ENCODE peak calls at places on chromosomes 2 and 18, in seven cellular contexts. One of them, this sample, is unnamed. For H3K36me3 and H3K9me3, the result is how much of the 10 kb centered on the place peaks cover.

GRCh38 chr2:79393806-79394484 is 118.9 kb upstream of the CTNNA2 start:
- DNase-seq in left ventricle myocardium inferior: no peak
- DNase-seq in CD8-positive, alpha-beta T cell: no peak
- DNase-seq in K562: no peak
- DNase-seq in adrenal gland: peak
- DNase-seq in body of pancreas: peak
- DNase-seq in hepatocyte: peak
- DNase-seq in this sample: no peak

GRCh38 chr2:133420748-133421147 is 147.5 kb downstream of the NCKAP5 start:
- DNase-seq in left ventricle myocardium inferior: no peak
- DNase-seq in CD8-positive, alpha-beta T cell: no peak
- DNase-seq in K562: no peak
- DNase-seq in adrenal gland: no peak
- DNase-seq in body of pancreas: no peak
- DNase-seq in hepatocyte: no peak
- DNase-seq in this sample: no peak

GRCh38 chr18:22831441-22831904 is 101.7 kb upstream of the RBBP8 start:
- DNase-seq in left ventricle myocardium inferior: no peak
- DNase-seq in CD8-positive, alpha-beta T cell: no peak
- DNase-seq in K562: no peak
- DNase-seq in adrenal gland: no peak
- DNase-seq in body of pancreas: no peak
- DNase-seq in hepatocyte: peak
- DNase-seq in this sample: no peak

GRCh38 chr2:10052216-10052615 is 8.9 kb downstream of the KLF11 start:
- DNase-seq in left ventricle myocardium inferior: no peak
- DNase-seq in CD8-positive, alpha-beta T cell: no peak
- DNase-seq in K562: no peak
- DNase-seq in adrenal gland: no peak
- DNase-seq in body of pancreas: no peak
- DNase-seq in hepatocyte: no peak
- DNase-seq in this sample: no peak

GRCh38 chr2:134861173-134861572 is 22.8 kb downstream of the ACMSD start:
- DNase-seq in left ventricle myocardium inferior: no peak
- DNase-seq in CD8-positive, alpha-beta T cell: no peak
- DNase-seq in K562: no peak
- DNase-seq in adrenal gland: no peak
- DNase-seq in body of pancreas: no peak
- DNase-seq in hepatocyte: no peak
- DNase-seq in this sample: no peak

GRCh38 chr2:237414056-237414661 is at the start of gene COL6A3:
- DNase-seq in left ventricle myocardium inferior: peak
- DNase-seq in CD8-positive, alpha-beta T cell: no peak
- DNase-seq in K562: no peak
- DNase-seq in adrenal gland: peak
- DNase-seq in body of pancreas: peak
- DNase-seq in hepatocyte: peak
- DNase-seq in this sample: peak

GRCh38 chr2:63051795-63052333 is 1.2 kb downstream of the OTX1 start:
- DNase-seq in left ventricle myocardium inferior: no peak
- DNase-seq in CD8-positive, alpha-beta T cell: no peak
- DNase-seq in K562: no peak
- DNase-seq in adrenal gland: no peak
- DNase-seq in body of pancreas: no peak
- DNase-seq in hepatocyte: no peak
- DNase-seq in this sample: no peak

GRCh38 chr2:172335731-172336130 is 91.7 kb upstream of the ITGA6 start:
- DNase-seq in left ventricle myocardium inferior: no peak
- DNase-seq in CD8-positive, alpha-beta T cell: no peak
- DNase-seq in K562: no peak
- DNase-seq in adrenal gland: no peak
- DNase-seq in body of pancreas: no peak
- DNase-seq in hepatocyte: peak
- DNase-seq in this sample: no peak

GRCh38 chr18:75360941-75361340 is 66.6 kb downstream of the SMIM21 start:
- DNase-seq in left ventricle myocardium inferior: no peak
- DNase-seq in CD8-positive, alpha-beta T cell: no peak
- DNase-seq in K562: no peak
- DNase-seq in adrenal gland: no peak
- DNase-seq in body of pancreas: no peak
- DNase-seq in hepatocyte: no peak
- DNase-seq in this sample: no peak

GRCh38 chr2:59761966-59762365 is 791.5 kb downstream of the BCL11A start:
- DNase-seq in left ventricle myocardium inferior: no peak
- DNase-seq in CD8-positive, alpha-beta T cell: no peak
- DNase-seq in K562: no peak
- DNase-seq in adrenal gland: no peak
- DNase-seq in body of pancreas: no peak
- DNase-seq in hepatocyte: no peak
- DNase-seq in this sample: no peak

GRCh38 chr2:203061346-203061745 is 46.7 kb downstream of the NBEAL1 start:
- DNase-seq in left ventricle myocardium inferior: no peak
- DNase-seq in CD8-positive, alpha-beta T cell: no peak
- DNase-seq in K562: no peak
- DNase-seq in adrenal gland: no peak
- DNase-seq in body of pancreas: no peak
- DNase-seq in hepatocyte: peak
- DNase-seq in this sample: no peak

GRCh38 chr18:48678237-48679115 is 139.6 kb downstream of the CTIF start:
- DNase-seq in left ventricle myocardium inferior: no peak
- DNase-seq in CD8-positive, alpha-beta T cell: no peak
- DNase-seq in K562: no peak
- DNase-seq in adrenal gland: peak
- DNase-seq in body of pancreas: no peak
- DNase-seq in hepatocyte: no peak
- DNase-seq in this sample: no peak

GRCh38 chr18:74289137-74289536 is 2.6 kb downstream of the CYB5A start:
- DNase-seq in left ventricle myocardium inferior: no peak
- DNase-seq in CD8-positive, alpha-beta T cell: no peak
- DNase-seq in K562: no peak
- DNase-seq in adrenal gland: no peak
- DNase-seq in body of pancreas: no peak
- DNase-seq in hepatocyte: no peak
- DNase-seq in this sample: no peak

GRCh38 chr2:27891063-27891819 is 712 bp downstream of the BABAM2 start:
- DNase-seq in left ventricle myocardium inferior: peak
- DNase-seq in CD8-positive, alpha-beta T cell: peak
- DNase-seq in K562: peak
- DNase-seq in adrenal gland: peak
- DNase-seq in body of pancreas: peak
- DNase-seq in hepatocyte: peak
- DNase-seq in this sample: peak

GRCh38 chr2:45650851-45651414 is 542 bp upstream of the PRKCE start:
- DNase-seq in left ventricle myocardium inferior: peak
- DNase-seq in CD8-positive, alpha-beta T cell: peak
- DNase-seq in K562: peak
- DNase-seq in adrenal gland: peak
- DNase-seq in body of pancreas: peak
- DNase-seq in hepatocyte: peak
- DNase-seq in this sample: peak

GRCh38 chr2:45649855-45650806 is 1.3 kb upstream of the PRKCE start:
- DNase-seq in left ventricle myocardium inferior: peak
- DNase-seq in CD8-positive, alpha-beta T cell: peak
- DNase-seq in K562: peak
- DNase-seq in adrenal gland: peak
- DNase-seq in body of pancreas: peak
- DNase-seq in hepatocyte: peak
- DNase-seq in this sample: peak

GRCh38 chr2:45653125-45653524 is 1.6 kb downstream of the PRKCE start:
- DNase-seq in left ventricle myocardium inferior: no peak
- DNase-seq in CD8-positive, alpha-beta T cell: no peak
- DNase-seq in K562: no peak
- DNase-seq in adrenal gland: no peak
- DNase-seq in body of pancreas: no peak
- DNase-seq in hepatocyte: no peak
- DNase-seq in this sample: no peak

GRCh38 chr2:45652090-45653050 is 895 bp downstream of the PRKCE start:
- DNase-seq in left ventricle myocardium inferior: peak
- DNase-seq in CD8-positive, alpha-beta T cell: peak
- DNase-seq in K562: no peak
- DNase-seq in adrenal gland: peak
- DNase-seq in body of pancreas: peak
- DNase-seq in hepatocyte: peak
- DNase-seq in this sample: peak

DNA sequence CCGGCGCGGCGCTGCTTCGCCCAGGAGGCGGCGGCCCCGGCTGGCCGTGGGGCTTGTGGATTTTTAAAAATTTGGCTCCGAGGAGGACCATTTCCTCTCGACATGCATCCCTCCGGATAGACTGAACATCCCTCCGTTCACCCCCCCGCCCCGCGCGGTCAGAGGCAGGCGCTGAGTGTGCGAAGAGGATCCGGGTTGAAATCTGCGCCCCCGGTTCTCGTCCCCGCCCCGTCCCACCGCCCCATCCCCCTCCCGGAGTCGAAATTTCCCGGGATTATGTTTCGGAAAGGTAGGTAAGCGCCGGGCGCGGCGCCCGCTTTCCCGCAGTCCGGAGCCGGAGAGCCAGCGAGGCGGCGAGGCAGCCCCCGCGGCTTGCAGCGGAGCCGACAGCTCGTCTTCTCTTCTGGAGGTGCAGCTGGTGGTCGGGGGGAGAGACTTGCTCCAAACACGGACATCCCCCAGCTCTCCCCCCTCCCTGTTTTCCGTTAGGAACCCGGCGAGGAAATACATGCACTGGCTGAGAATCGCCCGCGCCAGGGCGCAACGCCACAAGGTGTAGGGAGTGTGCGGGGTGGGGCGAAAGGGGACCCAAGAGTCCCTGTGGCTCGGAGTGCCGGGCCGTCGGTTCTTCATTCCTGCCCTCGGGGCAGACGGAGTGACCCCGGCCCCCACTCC is at the start of gene PRKCE:
- DNase-seq in left ventricle myocardium inferior: peak
- DNase-seq in CD8-positive, alpha-beta T cell: peak
- DNase-seq in K562: no peak
- DNase-seq in adrenal gland: peak
- DNase-seq in body of pancreas: peak
- DNase-seq in hepatocyte: peak
- DNase-seq in this sample: peak
- TF ChIP-seq CTCF in left ventricle myocardium inferior: no peak
- TF ChIP-seq CTCF in CD8-positive, alpha-beta T cell: no peak
- TF ChIP-seq CTCF in K562: no peak
- TF ChIP-seq CTCF in adrenal gland: no peak
- TF ChIP-seq CTCF in body of pancreas: no peak
- TF ChIP-seq CTCF in hepatocyte: no peak
- TF ChIP-seq CTCF in this sample: no peak

GRCh38 chr2:241128266-241128665 is 21.0 kb downstream of the PASK start:
- DNase-seq in left ventricle myocardium inferior: no peak
- DNase-seq in CD8-positive, alpha-beta T cell: no peak
- DNase-seq in K562: no peak
- DNase-seq in adrenal gland: no peak
- DNase-seq in body of pancreas: no peak
- DNase-seq in hepatocyte: no peak
- DNase-seq in this sample: peak

GRCh38 chr2:241125626-241126025 is 23.5 kb upstream of the MTERF4 start:
- DNase-seq in left ventricle myocardium inferior: no peak
- DNase-seq in CD8-positive, alpha-beta T cell: no peak
- DNase-seq in K562: no peak
- DNase-seq in adrenal gland: no peak
- DNase-seq in body of pancreas: no peak
- DNase-seq in hepatocyte: no peak
- DNase-seq in this sample: no peak

GRCh38 chr2:241129086-241129871 is 20.0 kb downstream of the PASK start:
- DNase-seq in left ventricle myocardium inferior: no peak
- DNase-seq in CD8-positive, alpha-beta T cell: no peak
- DNase-seq in K562: no peak
- DNase-seq in adrenal gland: no peak
- DNase-seq in body of pancreas: no peak
- DNase-seq in hepatocyte: no peak
- DNase-seq in this sample: peak

GRCh38 chr2:241126201-241126611 is 23.1 kb downstream of the PASK start:
- DNase-seq in left ventricle myocardium inferior: no peak
- DNase-seq in CD8-positive, alpha-beta T cell: no peak
- DNase-seq in K562: no peak
- DNase-seq in adrenal gland: no peak
- DNase-seq in body of pancreas: no peak
- DNase-seq in hepatocyte: no peak
- DNase-seq in this sample: no peak

GRCh38 chr2:241126771-241127202 is 22.5 kb downstream of the PASK start:
- DNase-seq in left ventricle myocardium inferior: no peak
- DNase-seq in CD8-positive, alpha-beta T cell: no peak
- DNase-seq in K562: no peak
- DNase-seq in adrenal gland: no peak
- DNase-seq in body of pancreas: no peak
- DNase-seq in hepatocyte: no peak
- DNase-seq in this sample: peak
- H3K36me3 ChIP-seq in left ventricle myocardium inferior: under half
- H3K36me3 ChIP-seq in CD8-positive, alpha-beta T cell: under half
- H3K36me3 ChIP-seq in K562: under half
- H3K36me3 ChIP-seq in adrenal gland: under half
- H3K36me3 ChIP-seq in body of pancreas: under half
- H3K36me3 ChIP-seq in hepatocyte: under half
- H3K36me3 ChIP-seq in this sample: under half

DNA sequence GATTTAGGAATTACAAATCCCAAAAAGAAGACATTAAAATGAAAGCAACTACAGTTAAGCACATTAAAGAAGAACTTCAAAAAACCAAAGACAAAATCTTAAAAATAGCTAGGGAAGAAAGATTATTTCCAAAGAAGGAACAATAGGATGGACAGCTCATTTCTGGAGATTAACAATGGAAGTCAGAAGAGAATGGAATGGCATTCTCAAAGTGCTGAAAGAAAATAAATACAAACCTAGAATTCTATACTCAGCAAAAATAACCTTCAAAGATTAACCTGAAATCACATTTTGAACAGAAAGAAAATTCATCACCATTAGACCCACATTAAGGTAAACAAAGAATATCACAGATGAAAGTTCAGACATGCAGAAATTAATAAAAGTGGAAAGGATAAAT is 229.2 kb downstream of the HDAC4 start:
- DNase-seq in left ventricle myocardium inferior: no peak
- DNase-seq in CD8-positive, alpha-beta T cell: no peak
- DNase-seq in K562: no peak
- DNase-seq in adrenal gland: no peak
- DNase-seq in body of pancreas: no peak
- DNase-seq in hepatocyte: no peak
- DNase-seq in this sample: no peak
- H3K9me3 ChIP-seq in left ventricle myocardium inferior: half or more
- H3K9me3 ChIP-seq in CD8-positive, alpha-beta T cell: under half
- H3K9me3 ChIP-seq in K562: under half
- H3K9me3 ChIP-seq in adrenal gland: under half
- H3K9me3 ChIP-seq in body of pancreas: under half
- H3K9me3 ChIP-seq in hepatocyte: under half
- H3K9me3 ChIP-seq in this sample: under half

DNA sequence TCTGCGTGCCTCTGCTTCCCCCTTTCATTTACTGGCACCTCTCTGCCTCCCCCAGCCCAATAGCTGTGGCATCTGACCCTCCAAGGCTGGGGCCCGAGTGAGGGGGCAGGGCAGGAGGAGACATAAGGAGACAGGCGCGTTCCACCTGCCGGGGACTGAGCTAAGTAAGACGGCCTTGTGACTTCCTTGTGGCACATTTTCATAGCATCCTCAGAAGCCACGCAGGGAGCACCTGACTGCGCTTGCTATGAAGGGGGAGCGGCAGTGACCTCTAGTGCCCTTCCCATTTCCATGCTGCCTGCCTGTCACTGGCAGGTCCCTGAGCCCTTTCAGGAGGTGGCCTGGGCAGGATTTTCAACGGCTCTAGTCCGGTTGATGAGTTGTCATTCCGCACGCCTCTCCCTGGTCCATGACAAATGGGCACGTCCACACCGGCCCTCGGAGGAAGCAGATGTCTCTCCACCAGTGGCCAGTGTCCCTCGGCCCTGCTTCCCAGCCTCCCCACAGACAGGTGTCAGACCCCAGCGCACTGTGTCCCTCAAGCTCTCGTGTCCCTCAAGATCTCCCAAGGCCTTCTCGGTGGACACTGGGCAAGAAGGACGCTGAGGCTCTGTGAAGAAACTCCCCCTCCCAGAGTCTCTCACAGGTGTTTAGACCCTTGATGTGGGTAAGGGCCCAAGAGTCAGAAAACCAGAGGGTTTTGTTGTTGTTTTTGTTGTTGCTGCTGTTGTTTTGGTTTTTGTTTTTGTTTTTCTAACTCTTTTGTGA is 42.7 kb downstream of the CYP26B1 start:
- DNase-seq in left ventricle myocardium inferior: no peak
- DNase-seq in CD8-positive, alpha-beta T cell: no peak
- DNase-seq in K562: no peak
- DNase-seq in adrenal gland: no peak
- DNase-seq in body of pancreas: no peak
- DNase-seq in hepatocyte: no peak
- DNase-seq in this sample: no peak
- TF ChIP-seq CTCF in left ventricle myocardium inferior: no peak
- TF ChIP-seq CTCF in CD8-positive, alpha-beta T cell: no peak
- TF ChIP-seq CTCF in K562: no peak
- TF ChIP-seq CTCF in adrenal gland: no peak
- TF ChIP-seq CTCF in body of pancreas: no peak
- TF ChIP-seq CTCF in hepatocyte: no peak
- TF ChIP-seq CTCF in this sample: no peak

This sample was measured in tibial artery.